ENCODE peak calls at places on chromosomes 11 and 22, in four cellular contexts. F is sigmoid colon, U is heart left ventricle, T is colonic mucosa. X is an unnamed sample. For H3K27me3, the result is how much of the 10 kb centered on the place peaks cover.

GRCh38 chr22:25368271-25368670 is 148.8 kb downstream of the CRYBB2 start:
- DNase-seq in F (no peak), U (no peak), T (peak), X (no peak)

GRCh38 chr22:20750461-20751184 is 23.3 kb upstream of the SERPIND1 start:
- DNase-seq in F (peak), U (peak), T (peak), X (no peak)

GRCh38 chr11:17741487-17741886 is 6.9 kb downstream of the KCNC1 start:
- DNase-seq in F (peak), U (peak), T (no peak), X (no peak)

GRCh38 chr11:24145411-24145810 is 351.4 kb upstream of the LUZP2 start:
- DNase-seq in F (no peak), U (no peak), T (no peak), X (no peak)

GRCh38 chr11:119993732-119994131 is 144.2 kb downstream of the TRIM29 start:
- DNase-seq in F (no peak), U (no peak), T (peak), X (no peak)

GRCh38 chr22:31122196-31122531 is 602 bp upstream of the INPP5J start:
- DNase-seq in F (no peak), U (peak), T (no peak), X (no peak)

GRCh38 chr11:126265801-126266200 is 2.9 kb downstream of the SRPRA start:
- DNase-seq in F (no peak), U (no peak), T (no peak), X (no peak)

GRCh38 chr22:45473626-45474237 is 29.0 kb upstream of the FBLN1 start:
- DNase-seq in F (no peak), U (no peak), T (no peak), X (peak)

GRCh38 chr11:115912484-115912945 is 408.3 kb upstream of the CADM1 start:
- DNase-seq in F (no peak), U (no peak), T (no peak), X (no peak)

GRCh38 chr11:64650923-64651523 is 60.0 kb downstream of the SLC22A12 start:
- DNase-seq in F (no peak), U (no peak), T (no peak), X (no peak)

GRCh38 chr22:23896523-23897186 is 2.5 kb downstream of the MIF start:
- DNase-seq in F (peak), U (no peak), T (no peak), X (no peak)

GRCh38 chr11:79092791-79093313 is 348.0 kb downstream of the TENM4 start:
- DNase-seq in F (peak), U (peak), T (no peak), X (no peak)

GRCh38 chr11:33564856-33565453 is 135.7 kb downstream of the C11orf91 start:
- DNase-seq in F (no peak), U (no peak), T (no peak), X (no peak)

GRCh38 chr22:31122532-31123291 is at the start of gene INPP5J:
- DNase-seq in F (peak), U (peak), T (peak), X (peak)

GRCh38 chr11:131375936-131376335 is 5.5 kb downstream of the NTM start:
- DNase-seq in F (no peak), U (no peak), T (no peak), X (no peak)

GRCh38 chr11:70751142-70751734 is 352.9 kb downstream of the CTTN start:
- DNase-seq in F (no peak), U (no peak), T (no peak), X (no peak)

GRCh38 chr11:121648306-121648705 is 195.5 kb upstream of the SORL1-AS1 start:
- DNase-seq in F (no peak), U (no peak), T (no peak), X (no peak)
- TF ChIP-seq CTCF in F (no peak), U (no peak), T (no peak), X (no peak)

DNA sequence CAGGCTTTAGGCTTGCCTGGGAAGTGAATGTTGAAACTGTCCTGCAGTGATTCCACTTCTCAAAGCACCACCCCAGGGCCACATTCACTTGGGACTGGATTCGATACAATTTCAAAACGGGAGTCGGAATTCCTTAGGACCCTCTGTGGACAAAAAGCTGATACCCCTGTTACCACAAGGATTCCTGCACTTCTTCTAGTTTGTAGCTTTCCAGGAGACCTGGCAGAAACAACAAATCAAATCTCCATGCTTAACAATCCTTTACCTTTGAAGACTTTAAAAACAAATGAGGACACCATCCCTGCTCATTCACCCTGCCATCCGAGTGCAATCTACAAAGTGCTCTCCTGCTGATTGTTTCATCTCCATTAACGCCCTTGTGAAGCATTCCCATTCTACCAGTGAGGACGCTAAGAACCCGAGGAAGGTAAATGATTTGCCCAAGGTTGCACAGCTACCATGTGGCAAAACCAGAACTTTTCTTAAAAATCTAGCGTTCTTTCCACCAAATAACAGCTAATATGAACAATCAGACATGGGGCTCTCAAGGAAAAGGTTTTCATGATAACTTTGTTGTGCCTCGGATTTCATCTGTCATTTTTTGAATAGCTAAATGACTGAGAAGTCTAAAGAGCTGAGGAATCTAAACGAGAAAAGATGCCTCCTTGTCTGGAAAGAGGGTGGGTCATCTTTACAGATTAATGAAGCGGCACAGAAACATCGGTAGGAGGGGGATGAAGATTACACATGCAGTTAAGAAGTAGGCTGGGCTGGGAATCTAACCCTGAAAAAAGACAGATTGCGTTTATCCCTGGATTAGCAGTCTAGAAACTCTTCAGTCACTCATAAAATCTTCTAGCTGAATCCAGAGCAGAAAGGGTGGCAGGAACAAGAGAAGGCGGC is 722 bp upstream of the MPZL2 start:
- DNase-seq in F (no peak), U (no peak), T (peak), X (no peak)
- H3K4me3 ChIP-seq in F (no peak), U (peak), T (peak), X (peak)

GRCh38 chr11:66728760-66729385 is at the start of gene SPTBN2:
- DNase-seq in F (peak), U (no peak), T (no peak), X (no peak)

GRCh38 chr11:66727282-66727882 is 1.6 kb downstream of the SPTBN2 start:
- DNase-seq in F (peak), U (peak), T (no peak), X (no peak)

GRCh38 chr11:66725646-66726045 is 3.4 kb downstream of the SPTBN2 start:
- DNase-seq in F (peak), U (no peak), T (no peak), X (no peak)

GRCh38 chr11:66727883-66728759 is 895 bp downstream of the SPTBN2 start:
- DNase-seq in F (peak), U (no peak), T (no peak), X (no peak)

GRCh38 chr11:66729447-66729846 is 431 bp upstream of the SPTBN2 start:
- DNase-seq in F (no peak), U (no peak), T (no peak), X (no peak)
- H3K27me3 ChIP-seq in F (half or more), U (under half), T (under half), X (half or more)

GRCh38 chr11:125202977-125203376 is 38.4 kb downstream of the PKNOX2 start:
- DNase-seq in F (no peak), U (no peak), T (no peak), X (no peak)

GRCh38 chr11:125199915-125200314 is 35.4 kb downstream of the PKNOX2 start:
- DNase-seq in F (no peak), U (no peak), T (no peak), X (no peak)

GRCh38 chr11:125200441-125200840 is 35.9 kb downstream of the PKNOX2 start:
- DNase-seq in F (no peak), U (no peak), T (no peak), X (no peak)

GRCh38 chr11:125202362-125202880 is 37.9 kb downstream of the PKNOX2 start:
- DNase-seq in F (no peak), U (no peak), T (no peak), X (no peak)

DNA sequence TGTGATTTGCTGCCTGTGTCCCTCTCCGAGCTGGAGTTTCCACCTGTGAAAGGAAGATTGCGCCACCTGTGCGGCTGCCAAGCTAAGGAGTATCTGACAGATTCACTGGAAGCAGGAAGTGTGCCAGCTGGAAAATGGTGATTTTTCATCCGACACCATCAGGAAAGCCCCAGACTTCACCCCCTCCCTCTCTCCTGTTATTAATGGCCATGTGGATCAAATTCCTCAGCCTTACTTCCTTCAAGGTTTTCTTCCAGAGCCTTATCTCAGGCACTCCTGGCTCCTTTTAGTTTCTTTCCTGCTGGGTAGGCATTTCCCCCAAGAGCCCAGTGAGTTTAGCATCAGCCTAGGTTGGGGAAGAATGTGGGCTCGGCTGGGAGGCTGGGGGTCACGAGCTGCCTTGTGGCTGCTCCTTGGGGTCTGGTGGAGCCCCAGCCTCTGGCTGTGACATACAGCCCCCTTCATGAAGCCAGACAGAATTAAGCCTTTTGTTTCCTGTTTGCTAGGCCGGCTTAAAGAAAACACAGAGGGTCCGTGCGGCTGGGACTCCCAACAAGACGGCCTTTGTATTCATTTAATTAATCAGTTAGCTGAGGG is 37.1 kb downstream of the PKNOX2 start:
- DNase-seq in F (no peak), U (no peak), T (no peak), X (no peak)
- TF ChIP-seq CTCF in F (no peak), U (no peak), T (no peak), X (no peak)

DNA sequence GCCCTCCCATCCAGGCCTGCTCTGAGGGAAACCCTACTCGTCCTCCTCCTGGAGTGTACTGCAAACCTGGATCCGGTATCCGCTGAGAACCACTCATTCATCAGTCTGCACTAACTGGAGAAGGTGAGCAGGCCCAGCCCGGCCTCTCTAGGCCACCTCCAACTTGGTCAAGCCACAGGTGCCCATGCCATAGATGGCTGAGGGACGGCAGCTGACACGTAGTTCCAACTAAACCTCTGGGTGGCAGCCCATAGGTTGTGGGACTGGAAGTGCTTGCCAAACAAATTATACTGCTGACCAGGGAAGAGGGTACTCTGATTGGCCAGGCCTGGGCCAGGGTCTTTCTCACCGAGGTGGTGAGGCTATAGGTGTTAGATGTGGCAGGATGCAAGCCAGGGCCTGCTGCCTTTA is 5.9 kb downstream of the KCNQ1OT1 start:
- DNase-seq in F (peak), U (no peak), T (no peak), X (no peak)
- H3K4me3 ChIP-seq in F (no peak), U (no peak), T (no peak), X (no peak)

GRCh38 chr22:22184277-22184807 is 60.2 kb upstream of the VPREB1 start:
- DNase-seq in F (no peak), U (no peak), T (no peak), X (no peak)
- H3K27me3 ChIP-seq in F (under half), U (under half), T (under half), X (under half)

GRCh38 chr11:45748801-45749200 is 56.1 kb upstream of the SLC35C1 start:
- DNase-seq in F (no peak), U (no peak), T (no peak), X (no peak)
- TF ChIP-seq CTCF in F (no peak), U (no peak), T (no peak), X (no peak)